ENCODE peak calls at places on chromosome 2, in seven cellular contexts. A, H, J, Z, X, I and S are unnamed samples.

GRCh38 chr2:86283461-86284030 is 53.9 kb downstream of the REEP1 start:
- DNase-seq in I (no peak), A (no peak), Z (no peak), J (no peak), H (no peak), X (no peak), S (no peak)

GRCh38 chr2:2683581-2683980 is 352.5 kb upstream of the MYT1L start:
- DNase-seq in J (no peak), X (no peak), A (no peak), H (no peak), I (no peak), Z (no peak), S (no peak)

GRCh38 chr2:44638649-44639048 is 276.9 kb downstream of the CAMKMT start:
- DNase-seq in J (no peak), A (no peak), Z (peak), I (no peak), H (no peak), X (no peak), S (no peak)

GRCh38 chr2:215002500-215002899 is 135.9 kb downstream of the ABCA12 start:
- DNase-seq in Z (no peak), J (no peak), X (no peak), H (no peak), I (peak), A (peak), S (no peak)

GRCh38 chr2:169175112-169175511 is 105.7 kb downstream of the DHRS9 start:
- DNase-seq in X (no peak), Z (no peak), J (no peak), H (peak), A (no peak), I (no peak), S (no peak)

GRCh38 chr2:173750332-173750731 is 214.8 kb downstream of the SP3 start:
- DNase-seq in Z (peak), J (no peak), A (no peak), H (no peak), I (peak), X (no peak), S (no peak)

GRCh38 chr2:12221583-12221982 is 475.2 kb downstream of the LPIN1 start:
- DNase-seq in A (no peak), X (no peak), H (no peak), Z (no peak), I (no peak), J (no peak), S (no peak)

GRCh38 chr2:150212722-150213171 is 274.7 kb downstream of the RND3 start:
- DNase-seq in H (no peak), A (peak), Z (no peak), X (no peak), I (peak), J (no peak), S (no peak)

GRCh38 chr2:199704358-199705238 is 146.4 kb downstream of the FTCDNL1 start:
- DNase-seq in X (no peak), H (no peak), Z (no peak), A (no peak), J (no peak), I (peak), S (no peak)

GRCh38 chr2:60926751-60927568 is 45.6 kb downstream of the REL start:
- DNase-seq in J (no peak), X (no peak), Z (no peak), A (peak), I (peak), H (no peak), S (no peak)

GRCh38 chr2:215362562-215362904 is 50.7 kb downstream of the ATIC start:
- DNase-seq in I (no peak), X (no peak), Z (no peak), J (no peak), A (no peak), H (no peak), S (no peak)

GRCh38 chr2:157596992-157597681 is 31.5 kb downstream of the ACVR1C start:
- DNase-seq in X (no peak), Z (peak), I (peak), J (no peak), A (no peak), H (no peak), S (no peak)

GRCh38 chr2:72130671-72131360 is 16.8 kb downstream of the CYP26B1 start:
- DNase-seq in A (no peak), H (no peak), X (no peak), I (no peak), Z (no peak), J (no peak), S (peak)

GRCh38 chr2:54763636-54764291 is 40.3 kb downstream of the EML6 start:
- DNase-seq in J (no peak), H (no peak), X (no peak), A (no peak), Z (no peak), I (no peak), S (no peak)

GRCh38 chr2:101736861-101737291 is 39.4 kb downstream of the MAP4K4 start:
- DNase-seq in A (peak), I (peak), X (no peak), H (no peak), Z (no peak), J (no peak), S (no peak)

GRCh38 chr2:58569460-58570185 is 328.5 kb upstream of the FANCL start:
- DNase-seq in J (no peak), Z (no peak), A (no peak), H (no peak), I (no peak), X (no peak), S (no peak)

GRCh38 chr2:3449106-3449505 is 69.6 kb downstream of the TRAPPC12 start:
- DNase-seq in H (no peak), A (no peak), Z (no peak), I (no peak), J (no peak), X (peak), S (no peak)

GRCh38 chr2:6202756-6203155 is 510.6 kb downstream of the SOX11 start:
- DNase-seq in I (no peak), H (no peak), A (no peak), J (no peak), X (no peak), Z (no peak), S (no peak)

GRCh38 chr2:10971855-10972348 is 60.2 kb downstream of the KCNF1 start:
- DNase-seq in X (no peak), J (no peak), I (no peak), H (no peak), A (no peak), Z (no peak), S (no peak)

GRCh38 chr2:189576361-189576760 is 4.2 kb downstream of the SLC40A1 start:
- DNase-seq in Z (no peak), J (peak), I (no peak), X (no peak), A (no peak), H (no peak), S (no peak)

GRCh38 chr2:177024760-177025159 is 187.8 kb upstream of the HNRNPA3 start:
- DNase-seq in J (no peak), X (no peak), I (no peak), Z (no peak), H (no peak), A (no peak), S (no peak)

GRCh38 chr2:85435986-85436835 is 17.7 kb downstream of the SH2D6 start:
- DNase-seq in I (no peak), J (no peak), X (no peak), Z (no peak), A (no peak), H (no peak), S (no peak)

GRCh38 chr2:70552501-70553333 is 909 bp downstream of the TGFA start:
- DNase-seq in H (no peak), Z (no peak), I (no peak), A (no peak), X (no peak), J (no peak), S (no peak)

GRCh38 chr2:41853427-41854191 is 194.2 kb upstream of the PKDCC start:
- DNase-seq in A (peak), I (peak), H (no peak), Z (peak), X (peak), J (no peak), S (no peak)

GRCh38 chr2:53569957-53570727 is 197.5 kb upstream of the CHAC2 start:
- DNase-seq in A (no peak), J (no peak), H (no peak), X (no peak), Z (no peak), I (no peak), S (no peak)
- TF ChIP-seq CTCF in A (no peak), J (no peak), H (no peak), X (no peak), Z (no peak), I (no peak), S (peak)

GRCh38 chr2:115190459-115190858 is 748.0 kb downstream of the DPP10 start:
- DNase-seq in H (no peak), J (no peak), Z (no peak), A (no peak), I (no peak), X (no peak), S (no peak)

GRCh38 chr2:115196577-115196976 is 754.1 kb downstream of the DPP10 start:
- DNase-seq in H (no peak), I (no peak), Z (no peak), A (no peak), J (no peak), X (no peak), S (no peak)

GRCh38 chr2:115200016-115200415 is 757.6 kb downstream of the DPP10 start:
- DNase-seq in H (no peak), X (no peak), I (no peak), J (no peak), Z (no peak), A (no peak), S (no peak)

GRCh38 chr2:115194623-115195022 is 752.2 kb downstream of the DPP10 start:
- DNase-seq in J (no peak), X (no peak), I (no peak), A (no peak), Z (no peak), H (no peak), S (no peak)
- TF ChIP-seq CTCF in J (no peak), X (no peak), I (no peak), A (no peak), Z (no peak), H (no peak), S (no peak)

DNA sequence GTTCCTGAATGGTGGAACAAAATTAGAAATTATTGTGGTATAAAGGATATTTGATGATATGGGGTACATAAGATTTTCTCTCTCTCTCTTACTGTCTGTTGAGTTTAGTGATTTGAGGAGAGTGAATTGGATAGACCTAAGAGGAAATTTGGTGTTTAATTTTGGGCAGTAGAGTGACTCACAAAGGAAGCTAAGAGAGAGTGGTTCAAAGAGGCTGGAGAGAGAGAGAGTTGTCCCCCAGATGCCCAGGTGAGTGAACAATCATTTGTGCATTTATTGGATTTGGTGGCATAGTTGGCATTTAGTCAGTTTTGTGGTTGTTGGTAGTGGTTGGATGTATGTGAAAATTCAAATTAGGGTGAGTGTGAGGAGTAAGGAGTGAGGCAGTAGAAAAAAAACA is 56.8 kb downstream of the GPD2 start:
- DNase-seq in I (no peak), A (no peak), X (no peak), H (no peak), Z (no peak), J (no peak), S (no peak)
- TF ChIP-seq CTCF in I (no peak), A (no peak), X (no peak), H (no peak), Z (no peak), J (no peak), S (no peak)

DNA sequence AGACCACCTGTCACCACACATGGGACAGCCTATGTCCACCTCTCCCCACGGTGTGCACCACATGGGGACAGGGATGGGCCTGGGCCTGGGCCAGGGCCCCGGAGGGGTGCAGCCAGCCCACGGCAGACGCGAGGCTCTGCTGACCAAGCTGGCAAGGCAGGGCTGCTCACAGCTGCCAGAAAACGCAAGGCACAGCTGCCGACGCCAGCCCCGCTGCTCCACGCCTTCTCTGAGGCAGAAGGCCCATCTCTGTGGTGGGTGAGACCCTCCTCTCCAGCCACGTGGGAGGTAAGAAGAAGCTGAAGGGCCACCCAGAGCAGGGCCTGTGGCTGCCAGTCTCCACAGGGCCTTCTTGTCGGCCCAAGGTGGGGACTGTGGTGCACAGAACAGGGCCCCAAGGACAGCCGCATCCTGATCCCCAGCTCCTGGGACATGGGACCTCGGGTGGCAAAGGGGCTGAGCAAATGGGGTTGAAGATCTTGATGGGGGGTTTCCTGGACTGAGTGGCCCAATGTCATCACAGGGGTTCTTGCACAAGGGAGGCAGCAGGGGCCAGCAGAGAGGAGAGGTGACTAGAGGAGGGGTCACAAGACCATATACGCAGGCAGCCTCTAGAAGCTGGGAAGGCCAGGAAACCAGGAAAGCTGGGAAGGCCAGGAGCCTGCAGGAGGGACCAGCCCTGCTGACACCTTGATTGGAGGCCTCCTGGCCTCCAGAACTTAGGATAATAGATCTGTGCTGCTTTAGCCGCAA is 72.3 kb downstream of the NDUFA10 start:
- DNase-seq in I (no peak), J (no peak), X (no peak), H (no peak), Z (no peak), A (no peak), S (peak)
- TF ChIP-seq CTCF in I (no peak), J (no peak), X (no peak), H (no peak), Z (no peak), A (no peak), S (no peak)

DNA sequence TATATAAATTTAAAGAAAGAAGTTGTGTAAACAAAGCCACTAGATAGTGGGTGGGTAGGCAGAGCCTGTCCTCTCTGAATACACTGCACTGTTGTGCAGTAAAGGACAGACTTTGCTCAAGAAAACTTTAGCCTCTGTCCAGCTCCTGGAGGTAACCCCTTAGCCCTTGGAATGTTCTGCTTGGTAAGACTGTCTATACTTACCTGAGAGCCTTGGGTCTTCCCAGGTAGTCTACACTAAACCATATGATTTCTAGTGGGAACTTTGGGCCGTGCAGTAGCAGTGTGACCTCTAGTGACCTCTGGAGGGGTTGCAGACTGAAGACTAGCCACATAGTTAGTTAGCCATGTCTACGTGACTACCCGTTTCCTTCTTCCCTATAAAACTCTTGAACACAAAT is 678.3 kb upstream of the NRXN1 start:
- DNase-seq in H (no peak), I (no peak), J (no peak), X (no peak), Z (no peak), A (no peak), S (no peak)
- TF ChIP-seq CTCF in H (peak), I (no peak), J (no peak), X (no peak), Z (no peak), A (no peak), S (peak)